ENCODE peak calls at places on chromosome 7, in four cellular contexts. S, P, I and T are unnamed samples.

GRCh38 chr7:98774893-98775292 is 94.9 kb downstream of the TMEM130 start:
- DNase-seq in S (no peak), P (no peak), I (no peak), T (no peak)

GRCh38 chr7:99918959-99919813 is at the start of gene TRIM4:
- DNase-seq in P (peak; percentile 90), S (no peak), I (peak; percentile 94), T (peak; percentile 80)

GRCh38 chr7:36406156-36406555 is 16.5 kb downstream of the ANLN start:
- DNase-seq in I (no peak), P (peak; percentile 40), S (peak; percentile 9), T (no peak)

GRCh38 chr7:30143748-30144251 is 9.0 kb downstream of the MTURN start:
- DNase-seq in I (no peak), S (no peak), P (no peak), T (peak; percentile 71)

GRCh38 chr7:40199076-40199802 is 64.4 kb downstream of the SUGCT start:
- DNase-seq in P (peak; percentile 51), S (no peak), I (no peak), T (no peak)

GRCh38 chr7:90530263-90530662 is 60.8 kb downstream of the PTTG1IP2 start:
- DNase-seq in I (no peak), P (no peak), S (no peak), T (no peak)

GRCh38 chr7:41886906-41887311 is 184.0 kb upstream of the INHBA start:
- DNase-seq in P (no peak), I (peak; percentile 73), S (no peak), T (no peak)

GRCh38 chr7:27576360-27576944 is 86.2 kb downstream of the HIBADH start:
- DNase-seq in P (peak; percentile 70), S (no peak), I (no peak), T (peak; percentile 34)

GRCh38 chr7:26624839-26625238 is 239.6 kb downstream of the SKAP2 start:
- DNase-seq in S (no peak), P (no peak), I (no peak), T (no peak)

GRCh38 chr7:38319873-38320272 is 46.4 kb upstream of the TARP start:
- DNase-seq in P (no peak), I (no peak), S (no peak), T (no peak)

GRCh38 chr7:51133992-51134391 is 182.6 kb downstream of the COBL start:
- DNase-seq in P (peak; percentile 93), I (no peak), S (no peak), T (no peak)

GRCh38 chr7:143882020-143882610 is 19.9 kb downstream of the TCAF1 start:
- DNase-seq in S (no peak), P (peak; percentile 26), I (peak; percentile 45), T (no peak)

GRCh38 chr7:99782012-99782953 is 1.7 kb downstream of the CYP3A4 start:
- DNase-seq in S (no peak), I (no peak), P (no peak), T (no peak)

GRCh38 chr7:38518516-38518915 is 112.7 kb downstream of the AMPH start:
- DNase-seq in S (no peak), P (no peak), I (no peak), T (no peak)

GRCh38 chr7:126472825-126473224 is 779.9 kb downstream of the GRM8 start:
- DNase-seq in P (no peak), I (no peak), S (no peak), T (no peak)

GRCh38 chr7:158590181-158590530 is 2.5 kb upstream of the PTPRN2 start:
- DNase-seq in P (no peak), I (no peak), S (no peak), T (no peak)

GRCh38 chr7:158276414-158277218 is 311.0 kb downstream of the PTPRN2 start:
- DNase-seq in I (no peak), P (no peak), S (no peak), T (no peak)

GRCh38 chr7:26995664-26996063 is 100.1 kb downstream of the HOXA1 start:
- DNase-seq in I (no peak), P (no peak), S (no peak), T (no peak)

GRCh38 chr7:28586736-28587135 is 174.4 kb downstream of the CREB5 start:
- DNase-seq in S (no peak), P (no peak), I (no peak), T (no peak)

GRCh38 chr7:73901231-73901822 is 40.4 kb downstream of the TMEM270 start:
- DNase-seq in I (no peak), P (no peak), S (no peak), T (no peak)

GRCh38 chr7:31850601-31851000 is 163.6 kb downstream of the PPP1R17 start:
- DNase-seq in P (no peak), I (no peak), S (no peak), T (no peak)

GRCh38 chr7:47538846-47539311 is 43.0 kb downstream of the TNS3 start:
- DNase-seq in S (no peak), P (no peak), I (no peak), T (no peak)

GRCh38 chr7:15433154-15433553 is 128.7 kb downstream of the AGMO start:
- DNase-seq in I (no peak), S (no peak), P (no peak), T (no peak)

GRCh38 chr7:1895664-1896515 is 225.8 kb downstream of the ELFN1 start:
- DNase-seq in S (no peak), I (no peak), P (no peak), T (no peak)

GRCh38 chr7:66283003-66283920 is 78.1 kb downstream of the TPST1 start:
- DNase-seq in I (no peak), S (no peak), P (peak; percentile 78), T (no peak)

GRCh38 chr7:121360564-121360963 is 31.8 kb downstream of the WNT16 start:
- DNase-seq in I (no peak), P (no peak), S (no peak), T (no peak)

DNA sequence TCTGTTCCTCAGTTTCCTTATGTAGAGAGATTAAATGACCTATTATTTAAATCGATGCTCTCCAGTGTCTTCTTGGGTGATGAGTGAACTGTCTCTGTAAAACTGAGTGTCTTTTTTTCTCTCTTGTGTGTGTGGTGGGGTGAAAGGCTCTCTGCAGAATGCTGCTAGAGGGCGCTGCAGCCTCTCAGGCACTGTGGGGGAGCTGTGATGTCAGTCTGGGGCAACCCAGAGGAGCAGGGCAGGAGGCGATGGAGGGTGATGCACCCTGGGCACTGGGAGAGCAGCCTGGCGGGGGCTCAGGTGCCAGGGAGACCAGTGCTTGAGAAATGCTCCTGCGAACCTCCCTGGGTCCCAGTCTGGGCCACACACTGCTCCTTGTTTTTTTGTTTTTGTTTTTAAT is 110.1 kb upstream of the POM121L12 start:
- DNase-seq in P (no peak), S (peak; percentile 2), I (no peak), T (no peak)
- TF ChIP-seq CTCF in P (no peak), S (peak; percentile 46), I (no peak), T (no peak)

DNA sequence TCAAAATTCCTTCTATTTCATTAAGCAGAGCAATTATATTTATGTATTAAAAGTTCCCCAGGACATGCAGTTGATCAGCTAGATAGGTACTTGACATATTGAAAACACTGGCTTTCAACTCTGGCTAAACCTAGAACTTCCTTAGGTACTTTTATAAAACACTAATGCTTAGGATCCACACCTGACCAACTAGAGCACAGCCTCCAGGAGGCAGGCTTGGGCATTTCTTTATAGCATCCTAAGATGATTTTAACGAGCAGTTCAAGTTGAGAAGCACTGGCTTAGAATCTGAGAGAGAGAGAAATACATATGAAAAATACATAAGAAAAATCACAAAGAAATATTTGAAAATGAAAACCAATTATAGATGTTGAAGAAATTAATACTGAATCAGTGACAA is 20.8 kb downstream of the SLC26A5 start:
- DNase-seq in I (no peak), S (no peak), P (no peak), T (no peak)
- TF ChIP-seq CTCF in I (no peak), S (no peak), P (no peak), T (no peak)

GRCh38 chr7:137408096-137408495 is 64.6 kb upstream of the PTN start:
- DNase-seq in I (no peak), S (no peak), P (no peak), T (no peak)

GRCh38 chr7:137403282-137403681 is 59.7 kb upstream of the PTN start:
- DNase-seq in I (no peak), S (no peak), P (no peak), T (no peak)

GRCh38 chr7:137399827-137400823 is 56.6 kb upstream of the PTN start:
- DNase-seq in P (no peak), S (no peak), I (no peak), T (no peak)

GRCh38 chr7:137404918-137405317 is 61.4 kb upstream of the PTN start:
- DNase-seq in P (no peak), I (no peak), S (no peak), T (no peak)

DNA sequence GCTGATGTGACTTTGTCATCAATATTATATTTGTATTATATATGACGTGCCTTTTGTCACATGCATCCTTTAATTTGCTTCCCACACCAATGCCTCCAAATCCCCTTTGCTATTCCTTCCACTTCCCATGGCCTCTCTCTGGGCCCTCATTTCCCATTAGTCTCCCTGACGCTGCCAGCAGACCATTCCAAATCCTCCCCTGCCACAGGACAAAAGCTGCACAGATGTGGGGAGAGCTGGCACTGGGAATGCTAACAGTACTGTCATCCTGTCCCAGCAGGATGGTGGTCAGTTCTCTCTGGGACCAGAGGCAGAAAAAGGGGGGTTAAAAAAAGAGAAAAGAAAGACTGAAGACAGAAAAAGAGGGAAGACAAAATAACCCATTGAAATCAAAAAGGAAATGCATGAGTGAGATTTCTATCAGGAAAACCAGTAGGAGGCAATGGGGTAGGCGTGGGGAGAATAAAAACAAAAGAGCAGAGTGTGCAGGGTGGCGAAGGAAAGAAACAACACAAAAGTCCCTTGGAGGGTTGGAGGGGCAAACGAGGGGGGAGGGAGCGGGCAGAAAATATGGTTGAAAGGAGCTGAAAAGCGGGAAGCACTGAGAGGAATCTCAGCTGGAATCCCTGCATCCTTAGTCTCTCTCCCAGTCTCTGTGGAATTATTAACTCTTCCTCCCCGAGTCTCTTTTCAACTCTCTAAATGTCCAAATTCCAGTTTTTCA is 59.2 kb upstream of the PTN start:
- DNase-seq in P (no peak), I (no peak), S (no peak), T (no peak)
- TF ChIP-seq CTCF in P (no peak), I (no peak), S (no peak), T (no peak)

GRCh38 chr7:106891545-106892410 is 26.7 kb downstream of the PIK3CG start:
- DNase-seq in P (no peak), I (no peak), S (no peak), T (no peak)
- TF ChIP-seq CTCF in P (no peak), I (no peak), S (peak; percentile 47), T (no peak)

GRCh38 chr7:136912339-136912738 is 43.9 kb downstream of the CHRM2 start:
- DNase-seq in P (no peak), I (no peak), S (no peak), T (no peak)

GRCh38 chr7:136914016-136914415 is 45.6 kb downstream of the CHRM2 start:
- DNase-seq in I (no peak), P (no peak), S (no peak), T (no peak)

GRCh38 chr7:136911362-136911761 is 42.9 kb downstream of the CHRM2 start:
- DNase-seq in I (no peak), S (no peak), P (no peak), T (no peak)
- TF ChIP-seq CTCF in I (no peak), S (no peak), P (no peak), T (no peak)

GRCh38 chr7:88545663-88546062 is 213.8 kb upstream of the ZNF804B start:
- DNase-seq in S (no peak), P (no peak), I (no peak), T (no peak)

GRCh38 chr7:88548399-88548798 is 211.1 kb upstream of the ZNF804B start:
- DNase-seq in I (no peak), S (no peak), P (no peak), T (no peak)

GRCh38 chr7:88546808-88547207 is 212.7 kb upstream of the ZNF804B start:
- DNase-seq in I (no peak), S (peak; percentile 17), P (peak; percentile 68), T (peak; percentile 58)
- TF ChIP-seq CTCF in I (peak; percentile 19), S (peak; percentile 57), P (peak; percentile 64), T (peak; percentile 38)